ENCODE peak calls at places on chromosomes 12 and 14, in four cellular contexts. P, E, K and F are unnamed samples.

GRCh38 chr14:71061458-71061857 is 154.2 kb downstream of the PCNX1 start:
- ATAC-seq in P (no peak), E (no peak), K (no peak), F (no peak)

GRCh38 chr14:51867753-51868152 is 7.3 kb downstream of the GNG2 start:
- ATAC-seq in P (no peak), E (no peak), K (no peak), F (no peak)

GRCh38 chr14:71408362-71409035 is 501.2 kb downstream of the PCNX1 start:
- ATAC-seq in P (no peak), E (no peak), K (no peak), F (no peak)

GRCh38 chr14:67391266-67391665 is 20.7 kb downstream of the PLEK2 start:
- ATAC-seq in P (peak), E (no peak), K (no peak), F (no peak)

GRCh38 chr14:39762576-39763401 is 330.6 kb upstream of the FBXO33 start:
- ATAC-seq in P (no peak), E (no peak), K (no peak), F (no peak)

GRCh38 chr12:39764944-39765560 is 145.4 kb upstream of the ABCD2 start:
- ATAC-seq in P (peak), E (peak), K (peak), F (peak)

GRCh38 chr14:50333010-50333409 is 20.9 kb downstream of the DMAC2L start:
- ATAC-seq in P (no peak), E (peak), K (no peak), F (peak)

GRCh38 chr12:48000878-48001321 is 3.4 kb downstream of the COL2A1 start:
- ATAC-seq in P (peak), E (peak), K (peak), F (peak)

GRCh38 chr14:59377991-59378720 is 87.0 kb downstream of the GPR135 start:
- ATAC-seq in P (no peak), E (peak), K (peak), F (peak)

GRCh38 chr14:33393155-33393894 is 454.6 kb downstream of the NPAS3 start:
- ATAC-seq in P (no peak), E (no peak), K (no peak), F (no peak)

GRCh38 chr14:41586237-41586636 is 20.4 kb upstream of the LRFN5 start:
- ATAC-seq in P (no peak), E (no peak), K (no peak), F (no peak)

GRCh38 chr12:45549503-45549902 is 180.0 kb upstream of the ARID2 start:
- ATAC-seq in P (no peak), E (no peak), K (no peak), F (no peak)

GRCh38 chr12:117073611-117074010 is 25.6 kb downstream of the TESC start:
- ATAC-seq in P (no peak), E (peak), K (no peak), F (no peak)

GRCh38 chr12:117874842-117875434 is 93.9 kb downstream of the KSR2 start:
- ATAC-seq in P (peak), E (peak), K (peak), F (peak)

GRCh38 chr12:66964629-66965028 is 285.8 kb upstream of the GRIP1 start:
- ATAC-seq in P (no peak), E (no peak), K (no peak), F (no peak)

GRCh38 chr12:67647547-67648305 is 819 bp upstream of the DYRK2 start:
- ATAC-seq in P (peak), E (peak), K (peak), F (peak)

GRCh38 chr12:125025836-125026235 is 32.4 kb downstream of the BRI3BP start:
- ATAC-seq in P (no peak), E (no peak), K (no peak), F (no peak)

GRCh38 chr12:6753772-6754356 is 923 bp upstream of the MLF2 start:
- ATAC-seq in P (peak), E (no peak), K (peak), F (no peak)

GRCh38 chr14:92755495-92755894 is 7.1 kb upstream of the LGMN start:
- ATAC-seq in P (no peak), E (no peak), K (peak), F (peak)

GRCh38 chr12:91357381-91357780 is 174.8 kb upstream of the DCN start:
- ATAC-seq in P (no peak), E (no peak), K (peak), F (no peak)

GRCh38 chr14:84064296-84064695 is 1465.6 kb upstream of the FLRT2 start:
- ATAC-seq in P (no peak), E (no peak), K (no peak), F (no peak)
- H3K4me3 ChIP-seq in P (no peak), E (no peak), K (no peak), F (no peak)

GRCh38 chr12:30927210-30927576 is 645 bp downstream of the TSPAN11 start:
- ATAC-seq in P (no peak), E (no peak), K (no peak), F (no peak)
- H3K4me3 ChIP-seq in P (no peak), E (peak), K (no peak), F (no peak)

GRCh38 chr12:113333111-113333750 is 1.7 kb downstream of the SLC8B1 start:
- ATAC-seq in P (no peak), E (no peak), K (no peak), F (no peak)
- H3K4me3 ChIP-seq in P (no peak), E (peak), K (peak), F (no peak)

DNA sequence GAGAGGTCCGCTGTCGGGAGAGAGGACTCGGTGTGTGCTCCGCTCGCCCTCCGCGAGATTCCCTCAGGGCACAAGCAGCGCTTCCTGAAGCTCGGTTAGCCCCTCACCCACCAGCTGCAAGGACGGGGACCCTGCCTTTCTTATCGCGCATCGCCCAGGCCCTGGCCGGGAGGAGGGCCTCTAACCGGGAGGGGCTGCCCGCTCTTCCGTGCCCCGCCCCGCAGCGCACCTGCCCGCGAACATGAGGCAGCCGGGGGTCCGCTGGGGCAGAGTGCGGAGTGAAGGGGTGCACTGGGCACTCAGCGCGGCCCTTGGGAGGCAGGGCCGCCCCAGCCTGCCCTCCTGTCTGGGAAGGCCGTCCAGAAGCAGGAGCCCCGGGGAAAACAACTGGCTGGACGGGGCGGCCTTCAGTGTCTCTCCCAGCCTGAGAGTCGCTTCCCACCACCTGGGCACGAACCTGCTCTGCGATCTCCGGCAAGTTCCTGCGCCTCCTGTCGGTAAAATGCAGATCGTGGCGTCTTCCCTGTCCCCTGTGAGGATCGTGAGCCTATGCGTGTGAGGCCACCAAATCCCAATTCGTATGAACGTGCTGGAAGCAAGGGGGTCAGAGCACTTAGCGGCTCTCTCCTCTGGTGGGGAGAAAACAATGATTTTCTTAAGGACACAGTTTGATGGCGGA is 28.0 kb upstream of the ADIPOR2 start:
- ATAC-seq in P (peak), E (no peak), K (peak), F (no peak)
- H3K4me3 ChIP-seq in P (peak), E (peak), K (no peak), F (peak)

DNA sequence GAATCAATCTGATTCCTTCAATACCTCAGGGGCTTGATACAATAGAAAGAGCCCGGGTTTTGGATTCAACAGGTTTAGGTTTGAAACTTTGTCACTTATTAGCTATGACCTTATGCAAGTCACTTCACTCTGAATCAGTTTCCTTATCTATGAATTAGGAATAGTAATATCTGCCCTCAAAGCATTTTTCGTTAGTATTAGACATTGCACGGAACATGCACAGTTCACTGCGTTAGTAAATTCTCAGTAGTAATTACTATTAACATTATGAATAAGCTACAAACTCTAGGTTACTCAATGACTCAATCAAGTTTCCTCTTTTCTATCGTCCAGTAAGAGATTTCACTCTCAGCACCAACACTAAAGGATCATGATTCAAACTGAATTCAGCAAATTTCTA is 150.3 kb downstream of the CEP83 start:
- ATAC-seq in P (no peak), E (no peak), K (no peak), F (no peak)
- H3K4me3 ChIP-seq in P (no peak), E (no peak), K (no peak), F (no peak)

DNA sequence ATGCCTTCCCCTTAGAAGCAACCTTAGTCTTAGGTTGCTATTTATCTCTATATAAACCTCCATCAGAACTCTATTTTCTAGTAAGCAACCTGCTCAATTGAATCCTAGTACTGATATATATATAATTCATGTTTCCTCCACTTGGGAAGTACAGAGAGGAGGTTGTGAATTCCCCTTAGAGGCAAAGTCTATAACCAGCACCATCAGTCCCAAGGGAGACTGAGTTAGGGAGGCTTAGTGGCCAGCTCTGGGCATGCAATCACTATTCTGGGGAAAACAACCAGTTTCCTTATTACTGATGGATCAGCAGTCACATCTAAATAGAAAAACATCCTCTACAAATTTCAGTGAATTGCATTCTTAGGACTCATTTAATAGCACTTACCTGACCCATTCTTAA is 489.1 kb downstream of the RMST start:
- ATAC-seq in P (no peak), E (no peak), K (no peak), F (no peak)
- H3K4me3 ChIP-seq in P (no peak), E (no peak), K (no peak), F (no peak)

DNA sequence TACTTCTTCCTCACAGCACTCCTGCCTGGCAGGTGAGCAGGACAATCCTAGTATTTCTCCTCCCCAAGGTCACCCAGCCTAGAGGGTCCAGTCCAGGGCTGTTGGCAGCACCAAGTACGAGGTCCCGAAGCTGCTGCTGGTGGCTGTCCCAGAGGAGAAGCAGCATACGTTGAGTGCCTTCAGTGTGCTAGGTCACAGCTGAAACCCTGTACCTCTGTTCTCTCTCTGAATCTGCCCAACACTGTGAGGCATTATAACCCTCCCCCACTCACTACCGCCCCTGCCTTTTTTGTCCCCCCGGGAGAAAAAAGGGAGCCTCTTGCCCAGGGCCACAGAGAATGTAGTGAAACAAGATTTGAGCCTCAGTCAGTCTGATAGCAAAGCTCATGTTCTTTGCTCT is 53.4 kb downstream of the PPP2R5C start:
- ATAC-seq in P (no peak), E (no peak), K (no peak), F (no peak)
- H3K4me3 ChIP-seq in P (no peak), E (no peak), K (no peak), F (no peak)

GRCh38 chr14:90812109-90812508 is 4.1 kb downstream of the TTC7B start:
- ATAC-seq in P (no peak), E (no peak), K (no peak), F (no peak)

GRCh38 chr14:90816686-90817436 is 631 bp upstream of the TTC7B start:
- ATAC-seq in P (peak), E (peak), K (peak), F (no peak)

GRCh38 chr14:90815567-90815816 is 738 bp downstream of the TTC7B start:
- ATAC-seq in P (no peak), E (peak), K (no peak), F (no peak)

GRCh38 chr14:90815817-90816662 is at the start of gene TTC7B:
- ATAC-seq in P (peak), E (peak), K (peak), F (peak)

GRCh38 chr14:90814806-90815566 is 1.2 kb downstream of the TTC7B start:
- ATAC-seq in P (no peak), E (peak), K (no peak), F (no peak)
- H3K4me3 ChIP-seq in P (peak), E (peak), K (peak), F (peak)